ENCODE peak calls at places on chromosomes 4 and X, in six cellular contexts. N, Y, F, I, C and G are unnamed samples.

GRCh38 chrX:13000311-13000811 is 25.5 kb downstream of the TMSB4X start:
- DNase-seq in F (no peak), Y (no peak), N (no peak), I (peak), C (peak), G (no peak)

GRCh38 chr4:87555751-87556619 is 26.8 kb upstream of the SPARCL1 start:
- DNase-seq in C (no peak), I (peak), N (peak), F (no peak), Y (no peak), G (no peak)

GRCh38 chr4:4425119-4425690 is 38.3 kb downstream of the NSG1 start:
- DNase-seq in I (no peak), C (no peak), F (no peak), N (no peak), Y (no peak), G (no peak)

GRCh38 chr4:8232748-8233147 is 33.7 kb downstream of the SH3TC1 start:
- DNase-seq in F (no peak), C (no peak), Y (no peak), I (no peak), N (no peak), G (no peak)

GRCh38 chr4:12852338-12853307 is 631.5 kb downstream of the RAB28 start:
- DNase-seq in N (peak), Y (no peak), F (peak), C (no peak), I (no peak), G (no peak)

GRCh38 chrX:121641560-121641959 is 594.1 kb downstream of the GLUD2 start:
- DNase-seq in F (peak), I (no peak), C (no peak), Y (no peak), N (peak), G (no peak)

GRCh38 chr4:137655286-137655685 is 123.0 kb upstream of the PCDH18 start:
- DNase-seq in I (no peak), N (no peak), C (no peak), Y (no peak), F (no peak), G (no peak)

GRCh38 chr4:24781999-24782745 is 13.2 kb upstream of the SOD3 start:
- DNase-seq in Y (no peak), I (peak), F (no peak), N (no peak), C (no peak), G (no peak)

GRCh38 chrX:16487620-16488380 is 162.2 kb upstream of the S100G start:
- DNase-seq in Y (no peak), F (no peak), N (no peak), C (no peak), I (no peak), G (no peak)

GRCh38 chrX:72238721-72239475 is at the start of gene ERCC6L:
- DNase-seq in N (peak), Y (peak), C (peak), F (peak), I (peak), G (peak)

GRCh38 chr4:107011312-107011711 is 24.8 kb downstream of the DKK2 start:
- DNase-seq in Y (no peak), F (no peak), I (no peak), N (no peak), C (no peak), G (no peak)

GRCh38 chrX:142156567-142156966 is 48.5 kb downstream of the MAGEC2 start:
- DNase-seq in N (no peak), C (no peak), F (no peak), I (no peak), Y (no peak), G (no peak)

GRCh38 chr4:99763635-99764101 is 53.0 kb upstream of the DAPP1 start:
- DNase-seq in Y (no peak), C (no peak), F (no peak), I (peak), N (peak), G (peak)

GRCh38 chrX:29432534-29432933 is 782.8 kb upstream of the MAGEB2 start:
- DNase-seq in F (no peak), I (no peak), C (no peak), N (no peak), Y (no peak), G (no peak)

GRCh38 chr4:7333801-7334421 is 100.8 kb downstream of the PSAPL1 start:
- DNase-seq in F (no peak), N (no peak), Y (no peak), C (no peak), I (peak), G (no peak)

GRCh38 chr4:40314951-40315350 is 20.2 kb upstream of the CHRNA9 start:
- DNase-seq in Y (no peak), F (no peak), I (no peak), C (no peak), N (no peak), G (no peak)

GRCh38 chr4:98260579-98261290 is 449 bp upstream of the RAP1GDS1 start:
- DNase-seq in Y (peak), C (peak), N (peak), I (peak), F (peak), G (peak)

GRCh38 chrX:117458243-117458968 is 658.2 kb downstream of the KLHL13 start:
- DNase-seq in I (no peak), F (no peak), Y (no peak), C (no peak), N (no peak), G (no peak)

GRCh38 chr4:38967260-38968095 is 64.7 kb downstream of the TMEM156 start:
- DNase-seq in C (no peak), Y (no peak), N (peak), I (peak), F (no peak), G (no peak)

GRCh38 chr4:83516042-83516772 is 19.7 kb upstream of the GPAT3 start:
- DNase-seq in Y (no peak), I (peak), C (no peak), F (no peak), N (peak), G (no peak)

GRCh38 chrX:38970845-38971244 is 169.6 kb downstream of the MID1IP1 start:
- DNase-seq in C (no peak), N (no peak), F (no peak), Y (no peak), I (no peak), G (no peak)

GRCh38 chr4:95524184-95524583 is 24.6 kb downstream of the UNC5C start:
- DNase-seq in C (no peak), F (no peak), Y (no peak), N (no peak), I (no peak), G (no peak)

GRCh38 chrX:123085311-123085940 is 98.7 kb upstream of the GRIA3 start:
- DNase-seq in F (no peak), Y (no peak), N (peak), I (no peak), C (no peak), G (no peak)

GRCh38 chrX:53125506-53125905 is 31.6 kb downstream of the KANTR start:
- DNase-seq in Y (no peak), I (peak), N (no peak), C (no peak), F (no peak), G (no peak)

GRCh38 chr4:16205298-16206164 is 20.7 kb downstream of the TAPT1 start:
- DNase-seq in I (peak), F (peak), N (peak), C (peak), Y (no peak), G (no peak)

GRCh38 chr4:151486166-151486565 is 77.2 kb downstream of the FHIP1A start:
- DNase-seq in N (peak), F (no peak), Y (no peak), C (no peak), I (no peak), G (no peak)

GRCh38 chr4:181650033-181650825 is 593.0 kb upstream of the TENM3 start:
- DNase-seq in Y (no peak), N (no peak), C (no peak), F (no peak), I (no peak), G (no peak)

GRCh38 chrX:15170927-15171326 is 99.0 kb downstream of the ASB9 start:
- DNase-seq in F (no peak), N (peak), I (no peak), C (no peak), Y (no peak), G (no peak)

GRCh38 chr4:7052923-7053715 is 9.9 kb downstream of the TADA2B start:
- DNase-seq in F (no peak), Y (peak), N (no peak), I (peak), C (no peak), G (peak)

GRCh38 chr4:31365006-31365690 is 645.0 kb downstream of the PCDH7 start:
- DNase-seq in N (peak), Y (no peak), C (no peak), I (no peak), F (no peak), G (no peak)

GRCh38 chr4:146442801-146443200 is 78.9 kb downstream of the SLC10A7 start:
- DNase-seq in N (peak), C (no peak), Y (no peak), I (peak), F (no peak), G (no peak)

GRCh38 chr4:3045500-3045850 is 28.9 kb downstream of the HTT-AS start:
- DNase-seq in N (no peak), Y (peak), C (peak), I (no peak), F (no peak), G (peak)

GRCh38 chrX:20317873-20318272 is 51.2 kb upstream of the RPS6KA3 start:
- DNase-seq in F (no peak), N (peak), Y (no peak), C (no peak), I (no peak), G (no peak)

GRCh38 chr4:83929550-83929949 is 393.6 kb downstream of the GPAT3 start:
- DNase-seq in Y (no peak), F (peak), C (no peak), N (peak), I (no peak), G (no peak)

GRCh38 chr4:153115322-153116100 is 88.7 kb upstream of the TRIM2 start:
- DNase-seq in N (peak), C (peak), F (no peak), I (peak), Y (no peak), G (peak)

GRCh38 chr4:34973632-34974312 is 1270.5 kb downstream of the ARAP2 start:
- DNase-seq in N (no peak), C (no peak), I (no peak), F (no peak), Y (no peak), G (no peak)

GRCh38 chr4:121686265-121686664 is 10.5 kb downstream of the ANXA5 start:
- DNase-seq in I (peak), Y (no peak), F (no peak), C (no peak), N (no peak), G (no peak)

GRCh38 chr4:159526172-159526571 is 423.3 kb downstream of the RAPGEF2 start:
- DNase-seq in I (no peak), F (no peak), C (no peak), N (no peak), Y (no peak), G (no peak)